ENCODE peak calls at places on chromosomes 12 and 14, in eight cellular contexts. M, G, J, D, W, S, R and P are unnamed samples.

GRCh38 chr14:100604709-100605108 is 17.5 kb upstream of the BEGAIN start:
- DNase-seq in S (no peak), M (no peak), G (no peak), R (no peak), D (no peak), J (no peak), W (no peak), P (no peak)

GRCh38 chr14:66568220-66568619 is 60.3 kb downstream of the GPHN start:
- DNase-seq in D (no peak), J (no peak), R (no peak), M (peak), W (no peak), G (no peak), S (no peak), P (no peak)

GRCh38 chr14:77151245-77151644 is 9.7 kb upstream of the ZDHHC22 start:
- DNase-seq in G (no peak), D (peak), R (no peak), M (peak), J (peak), S (no peak), W (no peak), P (no peak)

GRCh38 chr14:67108230-67108629 is 81.0 kb upstream of the GARIN2 start:
- DNase-seq in R (no peak), S (no peak), D (no peak), J (no peak), G (no peak), M (no peak), W (no peak), P (no peak)

GRCh38 chr14:22596354-22596879 is 1.7 kb upstream of the ABHD4 start:
- DNase-seq in D (no peak), W (no peak), J (no peak), M (no peak), G (no peak), R (no peak), S (no peak), P (no peak)

GRCh38 chr12:116662612-116663144 is 75.2 kb downstream of the SPRING1 start:
- DNase-seq in G (no peak), J (peak), S (peak), W (no peak), M (no peak), D (peak), R (peak), P (no peak)

GRCh38 chr14:102196436-102197230 is 56.9 kb downstream of the WDR20 start:
- DNase-seq in W (no peak), R (no peak), M (no peak), S (peak), D (no peak), J (peak), G (no peak), P (no peak)

GRCh38 chr12:130043685-130044421 is 118.4 kb upstream of the FZD10 start:
- DNase-seq in G (no peak), D (no peak), M (no peak), S (no peak), J (no peak), W (no peak), R (no peak), P (no peak)

GRCh38 chr12:51217133-51217967 is 512 bp downstream of the POU6F1 start:
- DNase-seq in W (no peak), G (peak), S (peak), R (peak), M (peak), D (no peak), J (peak), P (peak)

GRCh38 chr12:9041321-9041720 is 52.0 kb downstream of the KLRG1 start:
- DNase-seq in J (peak), R (no peak), S (no peak), D (no peak), M (peak), W (no peak), G (no peak), P (no peak)

GRCh38 chr14:23435540-23436326 is at the start of gene MYH7:
- DNase-seq in J (no peak), S (no peak), M (no peak), D (no peak), W (no peak), R (no peak), G (no peak), P (no peak)

GRCh38 chr12:15555466-15555865 is 233.2 kb downstream of the PTPRO start:
- DNase-seq in W (no peak), S (no peak), J (peak), M (no peak), D (no peak), G (no peak), R (no peak), P (no peak)

GRCh38 chr12:93441111-93441616 is 583 bp downstream of the UBE2N start:
- DNase-seq in W (no peak), S (no peak), D (no peak), J (peak), M (peak), R (peak), G (no peak), P (peak)

GRCh38 chr14:34426313-34427295 is 35.4 kb downstream of the SPTSSA start:
- DNase-seq in M (no peak), R (peak), D (no peak), G (no peak), S (no peak), J (no peak), W (no peak), P (no peak)

GRCh38 chr14:64580451-64580850 is 30.7 kb downstream of the PPP1R36 start:
- DNase-seq in R (no peak), S (no peak), M (peak), D (no peak), J (peak), W (no peak), G (no peak), P (no peak)

GRCh38 chr12:52183971-52184370 is 7.8 kb downstream of the KRT80 start:
- DNase-seq in W (no peak), D (no peak), M (no peak), G (no peak), S (no peak), R (no peak), J (no peak), P (no peak)

GRCh38 chr14:91573894-91574837 is 64.1 kb upstream of the PPP4R3A start:
- DNase-seq in D (peak), W (peak), R (peak), M (peak), G (peak), J (peak), S (no peak), P (peak)

GRCh38 chr12:92078167-92079053 is 67.2 kb downstream of the BTG1 start:
- DNase-seq in J (peak), S (no peak), W (peak), R (no peak), D (no peak), G (no peak), M (peak), P (no peak)

GRCh38 chr14:60656755-60657608 is 7.7 kb upstream of the SIX1 start:
- DNase-seq in G (no peak), W (no peak), J (peak), R (peak), D (peak), M (peak), S (no peak), P (no peak)

GRCh38 chr12:104285740-104286537 is 17.6 kb upstream of the EID3 start:
- DNase-seq in W (peak), S (peak), G (no peak), D (no peak), R (no peak), M (peak), J (peak), P (no peak)

GRCh38 chr14:31592619-31593018 is 31.4 kb downstream of the NUBPL start:
- DNase-seq in D (no peak), G (no peak), S (no peak), M (peak), W (no peak), R (no peak), J (no peak), P (no peak)

GRCh38 chr12:6295187-6295811 is 15.2 kb upstream of the PLEKHG6 start:
- DNase-seq in R (peak), J (peak), W (peak), D (no peak), G (no peak), S (no peak), M (peak), P (no peak)

GRCh38 chr12:115147916-115148315 is 463.9 kb upstream of the TBX3 start:
- DNase-seq in S (no peak), G (no peak), M (no peak), W (no peak), R (no peak), J (peak), D (no peak), P (no peak)

GRCh38 chr12:29521951-29522350 is 24.5 kb upstream of the OVCH1 start:
- DNase-seq in S (no peak), D (no peak), R (no peak), G (no peak), J (peak), M (peak), W (no peak), P (no peak)

GRCh38 chr14:92209141-92209540 is 87.4 kb downstream of the CPSF2 start:
- DNase-seq in M (no peak), W (no peak), R (no peak), G (no peak), D (no peak), J (no peak), S (no peak), P (no peak)

GRCh38 chr14:77882098-77882497 is 82.2 kb downstream of the ADCK1 start:
- DNase-seq in S (peak), J (peak), G (no peak), R (peak), D (peak), M (peak), W (no peak), P (no peak)

GRCh38 chr12:124196236-124196635 is 98.7 kb upstream of the RFLNA start:
- DNase-seq in S (no peak), G (no peak), W (no peak), D (no peak), M (no peak), R (no peak), J (no peak), P (no peak)

GRCh38 chr14:39423793-39424192 is 8.4 kb downstream of the FBXO33 start:
- DNase-seq in S (no peak), D (no peak), R (no peak), M (no peak), J (no peak), W (no peak), G (no peak), P (no peak)

GRCh38 chr12:12725086-12725955 is 8.2 kb downstream of the CDKN1B start:
- DNase-seq in S (peak), M (peak), J (peak), W (peak), D (peak), G (peak), R (peak), P (peak)

GRCh38 chr14:85587152-85587697 is 57.3 kb downstream of the FLRT2 start:
- DNase-seq in D (no peak), G (no peak), M (peak), S (no peak), W (no peak), J (peak), R (no peak), P (no peak)

GRCh38 chr12:49339464-49339861 is 2.5 kb upstream of the C1QL4 start:
- DNase-seq in W (no peak), M (no peak), R (peak), S (no peak), D (no peak), J (no peak), G (no peak), P (no peak)

GRCh38 chr14:61965030-61965745 is 203.0 kb downstream of the SNAPC1 start:
- DNase-seq in D (no peak), S (no peak), M (peak), R (no peak), G (no peak), W (peak), J (peak), P (no peak)

GRCh38 chr12:6700646-6701051 is at the start of gene PIANP:
- DNase-seq in D (peak), R (peak), M (peak), W (no peak), G (peak), J (peak), S (no peak), P (no peak)